ENCODE peak calls at places on chromosomes 5 and 9, in ten cellular contexts. Z, M, Q, R, F, D, L, W, X and J are unnamed samples.

GRCh38 chr9:73149371-73150067 is 2.1 kb upstream of the ANXA1 start:
- DNase-seq in Z (no peak), M (peak; percentile 88), Q (peak; percentile 49), R (peak; percentile 86), F (no peak), D (peak; percentile 89), L (no peak), W (no peak), X (no peak), J (no peak)

GRCh38 chr9:80968611-80969010 is 720.7 kb downstream of the TLE1 start:
- DNase-seq in Z (no peak), M (peak; percentile 82), Q (no peak), R (no peak), F (no peak), D (peak; percentile 88), L (no peak), W (no peak), X (no peak), J (no peak)

GRCh38 chr9:132559711-132560110 is 22.7 kb upstream of the BARHL1 start:
- DNase-seq in Z (no peak), M (no peak), Q (no peak), R (no peak), F (no peak), D (no peak), L (no peak), W (no peak), X (no peak), J (no peak)

GRCh38 chr9:124259273-124260078 is 1.7 kb downstream of the NEK6 start:
- DNase-seq in Z (no peak), M (peak; percentile 95), Q (peak; percentile 78), R (peak; percentile 61), F (peak; percentile 83), D (peak; percentile 90), L (no peak), W (peak; percentile 79), X (no peak), J (no peak)

GRCh38 chr9:124182741-124183140 is 75.0 kb upstream of the NEK6 start:
- DNase-seq in Z (no peak), M (no peak), Q (no peak), R (no peak), F (no peak), D (no peak), L (no peak), W (no peak), X (no peak), J (no peak)

GRCh38 chr9:111743275-111743674 is 51.5 kb downstream of the SHOC1 start:
- DNase-seq in Z (no peak), M (peak; percentile 31), Q (no peak), R (no peak), F (no peak), D (peak; percentile 73), L (no peak), W (no peak), X (no peak), J (no peak)

GRCh38 chr5:76546497-76547102 is 76.6 kb downstream of the F2RL2 start:
- DNase-seq in Z (no peak), M (no peak), Q (no peak), R (no peak), F (no peak), D (no peak), L (no peak), W (no peak), X (no peak), J (no peak)

GRCh38 chr5:156824800-156825199 is 25.3 kb upstream of the PPP1R2B start:
- DNase-seq in Z (no peak), M (peak; percentile 38), Q (peak; percentile 57), R (no peak), F (peak; percentile 15), D (peak; percentile 15), L (no peak), W (no peak), X (no peak), J (no peak)

GRCh38 chr5:176775409-176775808 is 35.0 kb upstream of the UNC5A start:
- DNase-seq in Z (no peak), M (no peak), Q (no peak), R (peak; percentile 41), F (no peak), D (no peak), L (no peak), W (no peak), X (no peak), J (no peak)

GRCh38 chr5:143354025-143354424 is 49.5 kb downstream of the NR3C1 start:
- DNase-seq in Z (no peak), M (peak; percentile 60), Q (no peak), R (no peak), F (no peak), D (peak; percentile 70), L (no peak), W (no peak), X (no peak), J (no peak)

GRCh38 chr9:76686756-76687155 is 77.5 kb upstream of the PCA3 start:
- DNase-seq in Z (no peak), M (no peak), Q (no peak), R (no peak), F (no peak), D (no peak), L (no peak), W (no peak), X (no peak), J (no peak)

GRCh38 chr5:89255845-89256463 is 373.0 kb upstream of the MEF2C start:
- DNase-seq in Z (no peak), M (peak; percentile 66), Q (no peak), R (peak; percentile 78), F (no peak), D (peak; percentile 77), L (no peak), W (no peak), X (no peak), J (no peak)

GRCh38 chr9:104872959-104873850 is 54.8 kb downstream of the ABCA1 start:
- DNase-seq in Z (no peak), M (peak; percentile 88), Q (peak; percentile 60), R (peak; percentile 89), F (no peak), D (peak; percentile 98), L (no peak), W (peak; percentile 56), X (no peak), J (no peak)

GRCh38 chr5:175867587-175868347 is 3.6 kb upstream of the CPLX2 start:
- DNase-seq in Z (no peak), M (no peak), Q (peak; percentile 54), R (peak; percentile 15), F (peak; percentile 43), D (no peak), L (no peak), W (no peak), X (no peak), J (peak; percentile 27)

GRCh38 chr5:8580298-8580697 is 711.4 kb downstream of the MTRR start:
- DNase-seq in Z (no peak), M (no peak), Q (no peak), R (no peak), F (no peak), D (no peak), L (no peak), W (no peak), X (no peak), J (no peak)

GRCh38 chr5:15366676-15367391 is 133.1 kb upstream of the FBXL7 start:
- DNase-seq in Z (no peak), M (peak; percentile 32), Q (no peak), R (no peak), F (no peak), D (peak; percentile 39), L (no peak), W (no peak), X (no peak), J (no peak)

GRCh38 chr5:80711938-80712337 is 57.2 kb upstream of the DHFR start:
- DNase-seq in Z (no peak), M (peak; percentile 50), Q (peak; percentile 59), R (no peak), F (peak; percentile 14), D (no peak), L (no peak), W (no peak), X (no peak), J (no peak)